ENCODE peak calls at places on chromosomes 6 and 20, in nine cellular contexts. C, O, Y, Z, S, I, N, X and R are unnamed samples.
A peak's percentile ranks its signal among the peaks of the same experiment; 100 is the strongest.

GRCh38 chr20:57659131-57659788 is 39.0 kb upstream of the ZBP1 start:
- DNase-seq in Y (no peak), X (peak; percentile 22), C (no peak), S (no peak), O (peak; percentile 3), Z (peak; percentile 42), I (no peak), N (peak; percentile 41), R (no peak)

GRCh38 chr6:116685437-116685993 is 4.5 kb downstream of the KPNA5 start:
- DNase-seq in X (no peak), S (no peak), Z (no peak), I (no peak), C (no peak), N (no peak), O (no peak), Y (no peak), R (no peak)

GRCh38 chr6:16286151-16286522 is 47.8 kb downstream of the GMPR start:
- DNase-seq in Z (no peak), X (no peak), C (peak; percentile 39), Y (no peak), S (no peak), I (no peak), O (no peak), N (no peak), R (peak; percentile 49)

GRCh38 chr6:128208078-128208477 is 307.2 kb upstream of the THEMIS start:
- DNase-seq in Y (no peak), S (no peak), Z (no peak), C (no peak), X (no peak), O (no peak), I (no peak), N (no peak), R (no peak)

GRCh38 chr6:51868591-51869355 is 218.6 kb downstream of the PKHD1 start:
- DNase-seq in S (peak; percentile 8), C (no peak), Y (no peak), X (no peak), Z (no peak), I (no peak), O (peak; percentile 10), N (no peak), R (no peak)

GRCh38 chr6:50832912-50833311 is 14.2 kb downstream of the TFAP2B start:
- DNase-seq in N (no peak), X (no peak), Z (no peak), C (no peak), Y (no peak), I (no peak), O (no peak), S (no peak), R (no peak)

GRCh38 chr6:112575309-112575834 is 228.2 kb downstream of the RFPL4B start:
- DNase-seq in Z (no peak), C (no peak), Y (no peak), I (no peak), S (no peak), X (no peak), O (no peak), N (no peak), R (no peak)

GRCh38 chr20:51159303-51159702 is 136.4 kb upstream of the KCNG1 start:
- DNase-seq in Y (no peak), S (no peak), C (no peak), I (no peak), X (no peak), O (no peak), Z (no peak), N (no peak), R (no peak)

GRCh38 chr6:43146228-43146627 is 24.8 kb upstream of the SRF start:
- DNase-seq in C (no peak), S (no peak), O (no peak), X (no peak), Y (no peak), Z (no peak), I (no peak), N (no peak), R (no peak)

GRCh38 chr6:111957623-111958315 is 84.5 kb upstream of the FYN start:
- DNase-seq in Z (no peak), N (no peak), S (no peak), X (no peak), Y (no peak), O (no peak), C (no peak), I (no peak), R (no peak)

GRCh38 chr20:10603971-10604864 is 69.6 kb downstream of the JAG1 start:
- DNase-seq in Z (no peak), N (peak; percentile 64), C (peak; percentile 86), Y (no peak), I (no peak), X (no peak), O (no peak), S (peak; percentile 87), R (peak; percentile 17)

GRCh38 chr6:167505782-167506181 is 180.9 kb downstream of the TTLL2 start:
- DNase-seq in N (no peak), Y (no peak), I (no peak), Z (no peak), O (no peak), C (no peak), X (no peak), S (no peak), R (no peak)

GRCh38 chr6:157513004-157513603 is 132.1 kb downstream of the ZDHHC14 start:
- DNase-seq in Y (no peak), C (no peak), X (no peak), Z (no peak), I (no peak), N (no peak), S (no peak), O (no peak), R (no peak)

GRCh38 chr6:42226251-42227143 is 8.8 kb upstream of the MRPS10 start:
- DNase-seq in O (no peak), S (peak; percentile 91), I (no peak), N (no peak), Y (no peak), Z (peak; percentile 74), X (no peak), C (peak; percentile 88), R (no peak)

GRCh38 chr6:72787521-72788031 is 165.7 kb downstream of the KCNQ5 start:
- DNase-seq in Z (no peak), I (no peak), O (no peak), C (peak; percentile 47), Y (no peak), N (no peak), S (peak; percentile 89), X (no peak), R (no peak)

GRCh38 chr20:4153251-4153650 is 137.9 kb upstream of the RNF24 start:
- DNase-seq in Y (no peak), X (peak; percentile 49), C (no peak), S (no peak), Z (no peak), I (no peak), O (no peak), N (no peak), R (no peak)

DNA sequence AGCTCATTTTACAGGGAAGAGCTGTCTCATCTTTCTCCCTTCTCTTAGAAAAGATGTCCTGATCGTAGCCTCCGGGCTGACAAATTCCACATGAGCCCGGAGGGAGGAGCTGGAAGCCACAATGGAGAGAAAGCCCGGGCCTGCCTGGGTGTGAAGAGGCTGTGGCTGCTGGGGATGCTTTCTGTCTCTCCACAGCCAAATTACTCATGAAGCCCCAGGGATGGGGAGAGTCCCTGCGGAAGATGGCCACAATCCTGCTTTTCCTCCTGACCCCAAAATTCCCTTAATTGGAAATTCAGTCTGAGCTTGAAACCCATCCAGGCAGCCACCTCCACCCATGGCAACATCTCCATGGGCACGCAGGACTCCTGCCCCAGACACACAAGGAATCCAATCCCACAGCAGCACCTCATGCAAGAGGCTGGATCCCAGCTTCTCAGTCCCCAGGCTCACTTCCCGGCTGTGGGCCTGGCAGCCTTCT is 32.4 kb downstream of the JPH2 start:
- DNase-seq in Z (no peak), S (peak; percentile 62), C (no peak), X (no peak), N (no peak), O (no peak), Y (no peak), I (no peak), R (no peak)
- H3K27ac ChIP-seq in Z (peak overlapping the region; percentile 17), S (peak overlapping the region; percentile 61), C (no peak overlapping the region), X (peak overlapping the region; percentile 90), N (peak overlapping the region; percentile 91), O (no peak overlapping the region), Y (no peak overlapping the region), I (no peak overlapping the region), R (no peak overlapping the region)

DNA sequence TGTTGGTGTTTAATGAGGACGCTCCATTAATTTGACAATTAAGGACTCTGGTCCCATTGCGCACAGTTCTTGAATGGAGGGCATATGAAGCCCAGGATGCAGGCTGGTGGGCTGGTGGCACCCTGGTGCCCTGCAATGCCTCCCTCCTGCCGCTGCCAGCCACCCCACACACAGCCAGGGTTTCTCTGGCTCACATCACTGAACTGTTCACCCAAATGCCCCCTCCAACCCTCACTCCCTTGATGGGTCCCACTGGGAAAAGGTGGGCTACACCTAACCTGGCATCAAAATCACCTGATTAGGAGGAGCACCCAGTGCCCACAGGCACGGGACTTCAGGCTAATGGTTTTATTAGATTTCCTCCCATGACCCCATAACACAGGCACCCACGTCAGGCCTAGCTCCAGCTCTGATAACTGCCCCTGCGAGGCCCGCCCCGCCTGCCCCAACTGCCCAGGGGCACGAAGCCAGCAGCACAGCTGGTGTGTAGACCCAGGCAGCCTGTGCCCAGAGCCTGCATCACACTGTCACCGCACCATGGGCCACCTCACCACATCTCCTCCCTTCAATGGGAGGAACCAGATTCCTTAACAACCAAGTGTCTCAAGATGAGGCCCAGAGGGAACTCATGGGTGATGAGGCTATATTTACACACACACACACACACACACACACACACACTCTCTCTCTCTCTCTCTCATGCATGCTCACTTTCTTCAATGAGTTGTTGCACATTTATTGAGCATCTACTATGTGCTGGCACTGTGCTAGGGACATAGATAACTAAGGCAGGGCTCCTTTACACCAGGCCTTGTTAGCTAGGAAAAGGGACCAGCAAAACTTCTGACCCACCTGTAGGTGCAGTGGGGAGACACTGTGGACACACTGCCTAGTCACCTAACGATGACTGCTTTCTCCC is 107.3 kb downstream of the NOL4L start:
- DNase-seq in C (no peak), X (no peak), Y (no peak), S (no peak), N (peak; percentile 40), O (peak; percentile 78), Z (peak; percentile 72), I (no peak), R (peak; percentile 69)
- H3K27ac ChIP-seq in C (peak overlapping the region; percentile 97), X (peak overlapping the region; percentile 95), Y (no peak overlapping the region), S (peak overlapping the region; percentile 93), N (no peak overlapping the region), O (peak overlapping the region; percentile 55), Z (peak overlapping the region; percentile 93), I (peak overlapping the region; percentile 32), R (peak overlapping the region; percentile 86)

DNA sequence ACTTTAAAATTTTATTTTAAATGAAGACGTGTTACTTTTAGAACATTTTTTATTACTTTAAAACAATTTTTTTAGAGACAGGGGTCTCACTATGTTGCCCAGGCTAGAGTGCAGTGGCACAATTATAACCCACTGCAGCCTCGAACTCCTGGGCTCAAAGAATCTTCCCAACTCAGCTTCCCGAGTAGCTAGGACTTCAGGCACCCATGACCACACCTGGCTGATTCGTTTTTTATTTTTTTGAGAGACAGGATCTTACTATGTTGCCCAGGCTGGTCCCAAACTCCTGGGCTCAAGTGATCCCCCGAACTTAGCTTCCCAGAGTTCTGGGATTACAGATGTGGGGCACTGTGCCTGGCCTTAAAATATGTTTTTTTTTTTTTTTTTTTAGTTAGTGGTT is 287.7 kb downstream of the GMDS start:
- DNase-seq in X (no peak), Y (no peak), Z (no peak), O (no peak), N (no peak), S (no peak), C (no peak), I (no peak), R (no peak)
- H3K27ac ChIP-seq in X (no peak overlapping the region), Y (no peak overlapping the region), Z (no peak overlapping the region), O (no peak overlapping the region), N (no peak overlapping the region), S (no peak overlapping the region), C (no peak overlapping the region), I (no peak overlapping the region), R (no peak overlapping the region)

GRCh38 chr6:35451354-35452185 is 568 bp upstream of the FANCE start:
- DNase-seq in C (no peak), N (no peak), Y (no peak), X (no peak), S (no peak), I (no peak), O (peak; percentile 25), Z (peak; percentile 34), R (no peak)
- H3K27ac ChIP-seq in C (no peak overlapping the region), N (peak overlapping the region; percentile 80), Y (peak overlapping the region; percentile 59), X (peak overlapping the region; percentile 66), S (peak overlapping the region; percentile 86), I (peak overlapping the region; percentile 70), O (no peak overlapping the region), Z (peak overlapping the region; percentile 86), R (peak overlapping the region; percentile 31)